ENCODE peak calls at places on chromosomes 12 and 14, in eight cellular contexts. W is astrocyte of the cerebellum; T is CD4-positive, alpha-beta memory T cell; V is heart left ventricle; S is A549; I is AG09309; L is PC-3; N is astrocyte of the spinal cord. B is an unnamed sample.

GRCh38 chr12:117854339-117855012 is 114.3 kb downstream of the KSR2 start:
- DNase-seq in N (peak), W (no peak), L (peak), T (peak), I (no peak), V (no peak), S (peak), B (no peak)

GRCh38 chr12:2057041-2057792 is 4.4 kb downstream of the CACNA1C start:
- DNase-seq in T (no peak), V (peak), W (peak), N (peak), I (no peak), S (peak), L (peak), B (peak)

GRCh38 chr12:2783936-2784600 is 10.7 kb upstream of the FKBP4 start:
- DNase-seq in V (peak), N (peak), S (peak), T (peak), I (no peak), L (peak), W (peak), B (no peak)

GRCh38 chr14:20436363-20436755 is 393 bp upstream of the KLHL33 start:
- DNase-seq in S (no peak), L (no peak), W (peak), T (no peak), V (no peak), N (peak), I (peak), B (no peak)

GRCh38 chr12:90111646-90112565 is 403.3 kb upstream of the ATP2B1 start:
- DNase-seq in V (no peak), W (no peak), I (no peak), L (no peak), S (no peak), N (no peak), T (no peak), B (no peak)

GRCh38 chr14:45251912-45252311 is 1.1 kb downstream of the MIS18BP1 start:
- DNase-seq in L (peak), T (peak), V (no peak), W (no peak), I (no peak), S (peak), N (peak), B (no peak)

GRCh38 chr12:119659289-119659897 is 8.5 kb upstream of the PRKAB1 start:
- DNase-seq in L (peak), V (no peak), N (peak), I (no peak), T (peak), S (peak), W (no peak), B (no peak)

GRCh38 chr12:93166891-93167307 is 210.8 kb upstream of the NUDT4 start:
- DNase-seq in I (no peak), T (no peak), V (no peak), W (no peak), S (no peak), L (no peak), N (no peak), B (no peak)

GRCh38 chr12:71872999-71873398 is 33.4 kb downstream of the TBC1D15 start:
- DNase-seq in L (no peak), N (no peak), I (no peak), S (no peak), V (no peak), T (no peak), W (no peak), B (no peak)

GRCh38 chr12:101839324-101840283 is 8.8 kb upstream of the GNPTAB start:
- DNase-seq in I (no peak), L (peak), W (peak), N (peak), V (peak), S (peak), T (peak), B (peak)

GRCh38 chr12:46617167-46617566 is 208.6 kb downstream of the SLC38A4 start:
- DNase-seq in V (peak), T (no peak), L (no peak), S (no peak), W (no peak), I (peak), N (no peak), B (peak)

GRCh38 chr12:74415633-74416032 is 122.0 kb upstream of the ATXN7L3B start:
- DNase-seq in V (no peak), I (no peak), T (no peak), S (peak), N (peak), L (peak), W (no peak), B (no peak)

GRCh38 chr12:100675432-100675831 is 101.9 kb downstream of the GAS2L3 start:
- DNase-seq in I (peak), N (peak), V (peak), S (no peak), T (no peak), L (peak), W (peak), B (no peak)

GRCh38 chr12:6332459-6332858 is 9.4 kb downstream of the TNFRSF1A start:
- DNase-seq in T (no peak), W (no peak), L (peak), S (peak), V (no peak), I (no peak), N (peak), B (no peak)

GRCh38 chr12:694734-695503 is 31.7 kb upstream of the NINJ2 start:
- DNase-seq in W (no peak), I (no peak), V (no peak), N (peak), L (no peak), T (no peak), S (no peak), B (no peak)

GRCh38 chr14:86530457-86530856 is 1000.5 kb downstream of the FLRT2 start:
- DNase-seq in I (no peak), N (no peak), S (no peak), L (no peak), T (no peak), V (no peak), W (no peak), B (no peak)

GRCh38 chr14:85531594-85532391 is 1.8 kb downstream of the FLRT2 start:
- DNase-seq in L (no peak), N (peak), T (no peak), I (no peak), S (peak), W (no peak), V (peak), B (peak)

GRCh38 chr14:50366115-50366514 is 30.6 kb downstream of the CDKL1 start:
- DNase-seq in T (no peak), L (peak), I (no peak), V (no peak), S (no peak), W (no peak), N (no peak), B (no peak)

GRCh38 chr12:107351109-107351508 is 257.8 kb upstream of the CRY1 start:
- DNase-seq in T (no peak), N (no peak), W (no peak), V (no peak), S (no peak), L (no peak), I (no peak), B (no peak)

GRCh38 chr14:68160779-68161546 is 341.4 kb downstream of the RAD51B start:
- DNase-seq in S (no peak), T (no peak), V (no peak), L (no peak), W (no peak), N (no peak), I (no peak), B (no peak)

GRCh38 chr14:91269076-91269991 is 24.8 kb upstream of the GPR68 start:
- DNase-seq in V (peak), I (no peak), L (no peak), S (no peak), W (no peak), N (no peak), T (no peak), B (no peak)
- H3K4me3 ChIP-seq in V (peak), I (no peak), L (no peak), S (no peak), W (no peak), N (no peak), T (no peak), B (peak)

DNA sequence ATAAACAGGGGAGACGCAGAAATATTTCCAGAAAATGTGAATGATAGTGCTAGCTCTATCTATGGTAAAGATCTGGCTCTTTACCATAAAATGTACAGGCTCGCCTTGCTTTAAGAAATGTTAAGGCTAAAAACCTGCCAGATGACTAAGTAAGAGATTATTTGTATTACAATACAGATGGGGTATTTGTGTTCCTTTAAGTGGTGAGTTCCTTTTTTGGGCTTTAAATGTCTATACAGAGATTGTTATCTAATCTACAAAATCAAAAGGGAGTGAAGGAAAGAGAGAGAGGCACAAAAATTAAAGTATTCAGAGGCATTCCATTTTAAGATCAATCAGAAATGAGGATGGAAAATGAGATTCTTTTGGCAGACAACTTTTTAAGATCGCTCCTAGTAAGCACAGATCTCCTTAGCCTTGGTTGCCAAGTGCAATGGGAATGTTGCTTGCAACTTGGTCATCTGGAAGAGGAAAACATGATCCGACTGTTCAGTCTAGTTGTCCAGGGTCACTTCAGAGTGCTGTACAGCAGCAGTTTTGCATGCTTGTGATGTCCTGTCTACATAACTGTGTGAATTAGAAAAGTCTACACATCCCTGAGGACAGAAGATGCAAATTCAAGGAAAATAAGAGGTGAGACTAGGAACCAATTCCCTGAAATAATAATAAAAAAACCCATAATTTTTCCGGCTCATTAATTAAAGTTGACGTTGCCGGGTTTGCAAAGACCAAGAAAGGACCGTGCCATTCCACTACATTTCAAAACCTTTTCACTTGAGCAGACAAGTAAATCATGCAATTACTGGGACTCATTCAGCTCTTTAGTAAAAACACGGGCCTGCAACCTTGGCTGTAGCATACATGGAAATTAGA is 380.8 kb downstream of the EGLN3 start:
- DNase-seq in W (no peak), V (no peak), S (no peak), I (no peak), N (peak), T (no peak), L (peak), B (no peak)
- H3K4me3 ChIP-seq in W (no peak), V (no peak), S (no peak), I (no peak), N (no peak), T (no peak), L (no peak), B (no peak)

DNA sequence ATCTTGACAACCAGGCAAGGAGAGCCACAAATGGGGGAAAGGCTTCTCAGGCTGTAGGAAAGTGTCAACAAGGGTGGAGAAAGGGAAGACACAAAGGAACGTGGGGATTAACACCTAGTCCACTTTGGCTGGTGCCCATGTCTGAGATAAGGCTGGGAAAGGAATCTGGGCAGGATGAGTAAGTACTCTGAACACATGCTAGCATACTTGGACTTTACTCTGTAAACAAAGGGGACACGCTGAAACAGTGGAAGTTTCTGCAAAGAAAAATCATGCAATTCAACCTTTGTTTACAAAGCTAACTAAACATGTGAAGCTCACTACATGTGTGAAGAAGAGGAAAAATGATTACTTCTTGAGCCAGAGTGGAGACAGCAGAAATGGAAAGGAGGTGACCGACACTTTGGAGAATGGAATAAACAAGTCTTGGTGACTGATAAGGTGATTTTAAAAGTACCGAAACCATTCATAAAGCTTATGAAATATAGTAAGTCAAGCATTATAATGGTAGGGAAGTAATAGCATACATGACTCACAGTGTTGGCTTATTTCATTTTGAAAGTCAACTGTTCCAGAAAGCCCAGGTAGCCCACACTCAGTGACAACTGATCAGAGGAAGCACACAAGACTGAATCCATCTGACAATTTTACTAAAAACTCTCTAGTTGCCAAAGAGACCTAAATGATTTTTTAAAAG is 13.2 kb downstream of the CPNE8 start:
- DNase-seq in V (no peak), L (no peak), T (no peak), I (no peak), S (peak), N (no peak), W (no peak), B (no peak)
- H3K4me3 ChIP-seq in V (no peak), L (no peak), T (no peak), I (no peak), S (peak), N (no peak), W (no peak), B (no peak)

GRCh38 chr12:132610051-132610759 is at the start of gene LRCOL1:
- DNase-seq in N (peak), S (no peak), V (peak), W (peak), L (no peak), T (no peak), I (peak), B (no peak)
- H3K4me3 ChIP-seq in N (peak), S (no peak), V (peak), W (peak), L (no peak), T (no peak), I (peak), B (no peak)

GRCh38 chr14:100902295-100902694 is 1.2 kb downstream of the RTL1 start:
- DNase-seq in I (no peak), T (no peak), L (peak), N (no peak), W (no peak), V (no peak), S (peak), B (peak)

GRCh38 chr14:100899841-100900771 is 3.4 kb downstream of the RTL1 start:
- DNase-seq in I (no peak), L (peak), W (no peak), T (no peak), S (no peak), V (no peak), N (no peak), B (peak)

GRCh38 chr14:100901391-100902183 is 1.9 kb downstream of the RTL1 start:
- DNase-seq in W (no peak), V (no peak), L (no peak), S (no peak), I (no peak), T (no peak), N (no peak), B (peak)

GRCh38 chr14:100898935-100899840 is 4.3 kb downstream of the RTL1 start:
- DNase-seq in W (no peak), S (no peak), I (no peak), N (no peak), V (peak), L (no peak), T (no peak), B (peak)

GRCh38 chr14:100900837-100901390 is 2.6 kb downstream of the RTL1 start:
- DNase-seq in T (no peak), S (peak), N (no peak), I (no peak), L (peak), V (no peak), W (no peak), B (peak)
- H3K4me3 ChIP-seq in T (no peak), S (no peak), N (no peak), I (no peak), L (peak), V (no peak), W (no peak), B (no peak)

DNA sequence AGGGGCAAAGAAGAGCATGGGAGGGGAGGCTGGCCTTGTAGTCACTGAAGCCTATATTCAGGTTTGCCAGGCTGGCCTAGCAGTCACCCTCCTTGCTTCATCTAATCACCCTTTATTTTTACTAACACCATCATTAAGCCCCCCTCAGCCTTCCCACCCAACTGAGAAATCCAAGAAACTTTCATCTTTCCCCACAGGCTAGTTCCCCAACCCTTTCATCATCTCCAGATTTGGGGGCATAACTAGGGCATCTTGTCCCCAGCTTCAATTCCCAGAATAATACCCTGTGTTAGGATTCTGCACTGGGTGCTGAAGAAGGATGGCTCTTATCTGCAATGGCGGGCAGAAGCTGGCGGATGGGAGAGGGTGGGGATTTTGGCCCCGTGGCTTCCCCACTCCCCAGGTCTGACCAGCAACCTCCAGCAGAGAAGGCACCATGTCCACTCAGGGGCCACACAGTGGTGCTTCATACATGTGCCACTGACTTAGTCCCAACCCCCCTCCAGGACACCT is 6.9 kb downstream of the PCK2 start:
- DNase-seq in T (no peak), I (no peak), L (no peak), V (no peak), S (no peak), W (no peak), N (no peak), B (no peak)
- H3K4me3 ChIP-seq in T (no peak), I (no peak), L (no peak), V (no peak), S (no peak), W (no peak), N (no peak), B (no peak)

B was measured in right atrium auricular region.